ENCODE peak calls at places on chromosomes 7 and 10, in eight cellular contexts. V is mammary epithelial cell, N is IMR-90, H is epithelial cell of esophagus, D is thyroid gland, I is gastrocnemius medialis, X is cardiac muscle cell, Q is choroid plexus epithelial cell. T is an unnamed sample.
A peak's percentile ranks its signal among the peaks of the same experiment; 100 is the strongest.

GRCh38 chr7:123624527-123625183 is 23.0 kb downstream of the ASB15 start:
- DNase-seq in V (peak; percentile 6), H (peak; percentile 63), N (peak; percentile 25), Q (peak; percentile 30), I (no peak), X (peak; percentile 19), D (peak; percentile 60), T (peak; percentile 32)

GRCh38 chr10:4240641-4241197 is 455.7 kb upstream of the KLF6 start:
- DNase-seq in N (peak; percentile 96), D (no peak), H (peak; percentile 38), V (no peak), Q (peak; percentile 81), X (peak; percentile 74), I (no peak), T (no peak)

GRCh38 chr10:22699976-22700375 is 14.4 kb downstream of the PIP4K2A start:
- DNase-seq in N (no peak), I (no peak), V (no peak), X (no peak), H (no peak), Q (peak; percentile 11), D (no peak), T (no peak)

GRCh38 chr7:19062216-19062615 is 55.2 kb downstream of the TWIST1 start:
- DNase-seq in H (no peak), V (no peak), Q (no peak), I (no peak), N (no peak), D (no peak), X (no peak), T (no peak)

GRCh38 chr10:42637142-42637541 is 1.2 kb downstream of the ZNF33B start:
- DNase-seq in I (no peak), V (no peak), H (no peak), D (no peak), Q (no peak), X (no peak), N (no peak), T (no peak)

GRCh38 chr7:5692845-5693278 is 88.6 kb downstream of the RNF216 start:
- DNase-seq in I (no peak), N (peak; percentile 82), X (peak; percentile 74), H (peak; percentile 74), D (no peak), V (peak; percentile 52), Q (peak; percentile 62), T (no peak)

GRCh38 chr7:79806161-79806734 is 328.4 kb upstream of the GNAI1 start:
- DNase-seq in V (peak; percentile 8), X (peak; percentile 57), I (no peak), Q (peak; percentile 70), H (peak; percentile 25), N (peak; percentile 42), D (no peak), T (no peak)

GRCh38 chr7:21480693-21481403 is 53.0 kb downstream of the SP4 start:
- DNase-seq in D (no peak), V (no peak), N (no peak), I (no peak), X (no peak), Q (no peak), H (no peak), T (no peak)

GRCh38 chr7:54788664-54789063 is 29.7 kb upstream of the SEC61G start:
- DNase-seq in I (no peak), X (peak; percentile 87), H (peak; percentile 93), D (peak; percentile 29), Q (peak; percentile 95), V (peak; percentile 87), N (peak; percentile 96), T (peak; percentile 14)

GRCh38 chr7:25460426-25460825 is 232.1 kb upstream of the NPVF start:
- DNase-seq in D (no peak), V (no peak), I (no peak), N (no peak), X (no peak), Q (no peak), H (no peak), T (no peak)

GRCh38 chr10:33334839-33335549 is 527 bp upstream of the NRP1 start:
- DNase-seq in X (peak; percentile 95), V (peak; percentile 88), N (peak; percentile 87), D (peak; percentile 75), H (peak; percentile 87), I (peak; percentile 59), Q (peak; percentile 89), T (peak; percentile 70)

GRCh38 chr7:50368366-50368765 is 63.9 kb downstream of the IKZF1 start:
- DNase-seq in V (no peak), D (no peak), N (no peak), X (no peak), Q (no peak), I (no peak), H (no peak), T (no peak)

GRCh38 chr10:21078410-21079329 is 181.6 kb upstream of the NEBL start:
- DNase-seq in N (peak; percentile 61), X (peak; percentile 90), H (peak; percentile 79), V (peak; percentile 52), D (peak; percentile 81), Q (peak; percentile 88), I (no peak), T (peak; percentile 70)
- TF ChIP-seq CTCF in N (peak; percentile 73), X (peak; percentile 83), H (peak; percentile 88), V (peak; percentile 81), D (peak; percentile 34), Q (peak; percentile 93), I (peak; percentile 62), T (peak; percentile 89)

GRCh38 chr10:116737582-116738358 is 4.6 kb downstream of the HSPA12A start:
- DNase-seq in Q (peak; percentile 19), H (no peak), D (no peak), V (no peak), N (no peak), I (no peak), X (no peak), T (no peak)
- TF ChIP-seq CTCF in Q (peak; percentile 53), H (peak; percentile 17), D (no peak), V (no peak), N (peak; percentile 36), I (no peak), X (peak; percentile 32), T (peak; percentile 41)

DNA sequence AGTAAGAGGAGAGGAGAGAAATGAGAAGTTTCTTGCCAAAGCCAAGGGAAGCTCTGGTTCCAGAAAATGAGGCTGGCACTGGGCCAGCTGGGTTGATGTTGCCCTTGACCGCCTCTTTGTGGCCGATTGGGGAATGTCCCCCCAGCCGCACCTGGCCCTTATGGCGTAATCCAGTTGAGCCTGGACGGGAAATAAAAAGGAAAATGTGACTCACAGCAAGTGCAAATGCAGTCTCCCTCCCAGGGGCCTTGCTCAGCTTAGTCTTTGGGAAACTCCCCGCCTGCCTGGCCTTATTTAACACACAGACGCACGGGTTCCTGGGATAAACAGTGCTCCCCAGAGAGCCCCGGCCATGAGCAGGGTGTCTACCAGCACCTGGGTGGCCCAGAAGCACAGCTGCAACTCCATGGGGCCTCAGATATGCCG is 174.8 kb downstream of the KIAA1217 start:
- DNase-seq in I (peak; percentile 96), H (peak; percentile 98), N (peak; percentile 98), V (peak; percentile 98), X (peak; percentile 99), Q (peak; percentile 100), D (peak; percentile 89), T (no peak)
- TF ChIP-seq CTCF in I (peak; percentile 65), H (peak; percentile 61), N (peak; percentile 68), V (peak; percentile 43), X (peak; percentile 61), Q (peak; percentile 66), D (no peak), T (peak; percentile 53)

GRCh38 chr10:112191791-112192190 is 8.2 kb upstream of the GPAM start:
- DNase-seq in N (no peak), Q (no peak), X (no peak), V (no peak), H (no peak), I (no peak), D (no peak), T (no peak)

GRCh38 chr10:112189465-112189864 is 5.9 kb upstream of the GPAM start:
- DNase-seq in Q (no peak), D (no peak), N (no peak), H (no peak), I (no peak), X (no peak), V (no peak), T (no peak)

GRCh38 chr10:112195224-112195623 is 11.7 kb upstream of the GPAM start:
- DNase-seq in Q (no peak), N (no peak), H (no peak), X (no peak), D (no peak), I (no peak), V (no peak), T (no peak)

GRCh38 chr10:112187527-112187926 is 4.0 kb upstream of the GPAM start:
- DNase-seq in H (no peak), X (no peak), I (no peak), N (no peak), Q (no peak), D (no peak), V (no peak), T (no peak)

DNA sequence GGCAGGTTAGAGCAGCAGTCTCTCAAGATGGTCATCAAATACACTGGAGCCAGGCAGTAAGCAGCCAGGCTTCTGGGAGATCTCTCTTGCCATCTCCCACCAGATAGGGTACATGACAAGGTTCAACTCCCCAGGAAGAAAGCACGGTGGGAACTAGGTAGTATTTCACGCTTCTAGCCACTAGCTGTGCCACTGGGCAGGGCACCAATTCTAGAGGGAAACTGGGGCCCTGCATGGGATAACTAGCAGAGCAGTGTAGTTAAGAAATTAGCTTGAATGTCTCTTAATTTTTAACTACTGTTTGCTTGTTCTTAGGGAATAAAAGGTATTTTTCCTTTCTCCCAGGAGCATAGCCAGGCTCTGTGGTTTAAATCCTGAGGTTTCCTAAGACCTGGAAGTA is 7.7 kb upstream of the GPAM start:
- DNase-seq in D (no peak), I (no peak), H (no peak), X (no peak), N (no peak), Q (no peak), V (no peak), T (no peak)
- TF ChIP-seq CTCF in D (no peak), I (no peak), H (no peak), X (no peak), N (no peak), Q (no peak), V (no peak), T (no peak)